ENCODE peak calls at places on chromosome 12, in six cellular contexts. M is lower leg skin; G is activated CD4-positive, alpha-beta T cell treated with anti-CD3 and anti-CD28 coated beads, Interleukin-2, amount 50 U/mL, for 1 hour; C is HS-5; E is WTC11; J is heart left ventricle. O is an unnamed sample.

GRCh38 chr12:53334822-53335221 is 1.3 kb downstream of the SP7 start:
- DNase-seq in C (no peak), M (no peak), J (no peak), G (no peak), E (no peak), O (no peak)

GRCh38 chr12:4277856-4278581 is 4.5 kb downstream of the CCND2 start:
- DNase-seq in J (no peak), G (no peak), M (no peak), E (no peak), C (no peak), O (no peak)

GRCh38 chr12:86376052-86376451 is 119.9 kb upstream of the MGAT4C start:
- DNase-seq in G (no peak), E (peak; percentile 35), J (peak; percentile 30), M (no peak), C (no peak), O (no peak)

GRCh38 chr12:93040367-93040766 is 111.3 kb upstream of the EEA1 start:
- DNase-seq in M (no peak), J (no peak), C (no peak), E (no peak), G (no peak), O (no peak)

GRCh38 chr12:23253191-23253590 is 628.2 kb downstream of the ETNK1 start:
- DNase-seq in G (no peak), M (no peak), C (no peak), J (no peak), E (no peak), O (peak; percentile 25)

GRCh38 chr12:77932216-77932615 is 101.5 kb downstream of the NAV3 start:
- DNase-seq in C (no peak), E (no peak), M (no peak), J (no peak), G (no peak), O (no peak)

GRCh38 chr12:44804068-44804467 is 72.0 kb downstream of the NELL2 start:
- DNase-seq in C (no peak), J (no peak), M (no peak), E (no peak), G (no peak), O (no peak)

GRCh38 chr12:102960766-102961487 is 3.5 kb downstream of the ASCL1 start:
- DNase-seq in M (no peak), C (no peak), J (no peak), E (peak; percentile 40), G (no peak), O (no peak)

GRCh38 chr12:56126732-56127239 is 1.3 kb upstream of the ESYT1 start:
- DNase-seq in C (no peak), G (no peak), M (no peak), E (no peak), J (no peak), O (no peak)

GRCh38 chr12:8675471-8676083 is 13.0 kb upstream of the MFAP5 start:
- DNase-seq in M (no peak), E (no peak), J (no peak), G (no peak), C (no peak), O (peak; percentile 94)

GRCh38 chr12:122726056-122726558 is 4.5 kb downstream of the HCAR1 start:
- DNase-seq in J (no peak), G (no peak), C (no peak), M (no peak), E (no peak), O (peak; percentile 48)

GRCh38 chr12:114479831-114480230 is 73.9 kb upstream of the TBX5 start:
- DNase-seq in M (no peak), J (no peak), C (no peak), E (peak; percentile 49), G (no peak), O (no peak)

GRCh38 chr12:69687390-69687789 is 11.7 kb downstream of the BEST3 start:
- DNase-seq in M (no peak), C (no peak), E (no peak), G (no peak), J (no peak), O (no peak)

GRCh38 chr12:11958216-11959091 is 112.3 kb upstream of the BCL2L14 start:
- DNase-seq in E (no peak), G (no peak), J (no peak), M (no peak), C (peak; percentile 91), O (peak; percentile 82)

GRCh38 chr12:5259523-5259922 is 172.4 kb upstream of the NTF3 start:
- DNase-seq in C (no peak), G (no peak), M (no peak), E (no peak), J (no peak), O (no peak)

GRCh38 chr12:121515615-121516014 is 65.2 kb downstream of the KDM2B start:
- DNase-seq in C (no peak), E (no peak), G (no peak), M (no peak), J (no peak), O (no peak)

GRCh38 chr12:42162198-42162597 is 17.5 kb upstream of the GXYLT1 start:
- DNase-seq in J (no peak), E (no peak), M (no peak), G (no peak), C (peak; percentile 63), O (no peak)

GRCh38 chr12:3123729-3124128 is 46.5 kb downstream of the TSPAN9 start:
- DNase-seq in E (no peak), C (no peak), J (no peak), G (no peak), M (no peak), O (no peak)

GRCh38 chr12:7369274-7369729 is 65.4 kb downstream of the ACSM4 start:
- DNase-seq in M (peak; percentile 21), J (peak; percentile 74), G (no peak), E (no peak), C (no peak), O (no peak)

GRCh38 chr12:21774358-21775129 is at the start of gene KCNJ8:
- DNase-seq in C (no peak), E (peak; percentile 77), M (peak; percentile 18), J (peak; percentile 97), G (no peak), O (no peak)

GRCh38 chr12:109385339-109386078 is 37.8 kb downstream of the MYO1H start:
- DNase-seq in E (no peak), C (peak; percentile 37), M (peak; percentile 79), G (no peak), J (peak; percentile 27), O (no peak)

GRCh38 chr12:111270128-111270651 is 98.7 kb downstream of the PHETA1 start:
- DNase-seq in E (no peak), C (no peak), M (no peak), J (no peak), G (no peak), O (no peak)

GRCh38 chr12:15584366-15585041 is 204.7 kb downstream of the EPS8 start:
- DNase-seq in E (no peak), G (peak; percentile 14), J (no peak), M (no peak), C (no peak), O (no peak)

GRCh38 chr12:64560395-64561301 is 49.6 kb upstream of the RASSF3 start:
- DNase-seq in M (no peak), C (peak; percentile 79), E (no peak), G (no peak), J (no peak), O (no peak)

GRCh38 chr12:49088190-49088931 is 6.2 kb downstream of the DHH start:
- DNase-seq in G (peak; percentile 60), E (peak; percentile 75), M (no peak), C (peak; percentile 69), J (peak; percentile 83), O (peak; percentile 58)

GRCh38 chr12:68538722-68539614 is 71.7 kb upstream of the RAP1B start:
- DNase-seq in E (peak; percentile 51), G (peak; percentile 18), M (peak; percentile 27), J (peak; percentile 83), C (no peak), O (no peak)

GRCh38 chr12:113030875-113031525 is 25.5 kb upstream of the DTX1 start:
- DNase-seq in E (peak; percentile 41), G (no peak), C (peak; percentile 35), J (no peak), M (peak; percentile 22), O (peak; percentile 62)

GRCh38 chr12:32365473-32366064 is 33.8 kb upstream of the FGD4 start:
- DNase-seq in E (peak; percentile 45), G (peak; percentile 21), J (no peak), M (peak; percentile 43), C (peak; percentile 63), O (peak; percentile 37)

O was measured in epithelial cell of proximal tubule.